ENCODE peak calls at places on chromosome 2, in five cellular contexts. A is PC-3, V is brain microvascular endothelial cell, W is psoas muscle, X is heart left ventricle. T is an unnamed sample.
A peak's percentile ranks its signal among the peaks of the same experiment; 100 is the strongest.

GRCh38 chr2:220814441-220814840 is 757.7 kb downstream of the EPHA4 start:
- DNase-seq in A (no peak), V (no peak), W (no peak), X (no peak), T (no peak)

GRCh38 chr2:239230318-239231052 is 170.3 kb downstream of the HDAC4 start:
- DNase-seq in A (no peak), V (no peak), W (no peak), X (no peak), T (no peak)

GRCh38 chr2:224570328-224570993 is 14.7 kb downstream of the CUL3 start:
- DNase-seq in A (no peak), V (no peak), W (no peak), X (peak; percentile 28), T (peak; percentile 59)

GRCh38 chr2:20539133-20539719 is 92.4 kb downstream of the RHOB start:
- DNase-seq in A (no peak), V (no peak), W (peak; percentile 63), X (no peak), T (peak; percentile 14)

GRCh38 chr2:240594511-240595380 is 8.2 kb downstream of the CAPN10 start:
- DNase-seq in A (no peak), V (no peak), W (peak; percentile 50), X (peak; percentile 18), T (no peak)

GRCh38 chr2:195580156-195580555 is 76.9 kb upstream of the SLC39A10 start:
- DNase-seq in A (no peak), V (no peak), W (no peak), X (no peak), T (no peak)

GRCh38 chr2:128635361-128635900 is 316.8 kb upstream of the HS6ST1 start:
- DNase-seq in A (no peak), V (no peak), W (no peak), X (no peak), T (no peak)

GRCh38 chr2:238669581-238670340 is 178.1 kb upstream of the TWIST2 start:
- DNase-seq in A (no peak), V (no peak), W (no peak), X (no peak), T (no peak)

GRCh38 chr2:147214900-147215299 is 629.9 kb upstream of the ACVR2A start:
- DNase-seq in A (no peak), V (no peak), W (no peak), X (no peak), T (no peak)

GRCh38 chr2:191301971-191302370 is 56.8 kb downstream of the MYO1B start:
- DNase-seq in A (no peak), V (no peak), W (no peak), X (no peak), T (no peak)

GRCh38 chr2:24883946-24884345 is 36.1 kb downstream of the ADCY3 start:
- DNase-seq in A (no peak), V (no peak), W (no peak), X (no peak), T (peak; percentile 54)

GRCh38 chr2:30421026-30421425 is 26.0 kb upstream of the LCLAT1 start:
- DNase-seq in A (no peak), V (no peak), W (no peak), X (no peak), T (no peak)

GRCh38 chr2:196961889-196962288 is 35.4 kb upstream of the PGAP1 start:
- DNase-seq in A (no peak), V (no peak), W (no peak), X (no peak), T (no peak)

GRCh38 chr2:29705636-29706035 is 215.8 kb downstream of the ALK start:
- DNase-seq in A (no peak), V (no peak), W (no peak), X (no peak), T (no peak)

GRCh38 chr2:33136570-33136969 is 189.8 kb downstream of the LTBP1 start:
- DNase-seq in A (no peak), V (no peak), W (no peak), X (no peak), T (peak; percentile 41)
- H3K4me3 ChIP-seq in A (peak overlapping the region; percentile 75), V (peak overlapping the region; percentile 88), W (peak overlapping the region; percentile 65), X (peak overlapping the region; percentile 48), T (peak overlapping the region; percentile 84)

GRCh38 chr2:215537621-215538020 is 101.8 kb upstream of the FN1 start:
- DNase-seq in A (peak; percentile 74), V (no peak), W (no peak), X (no peak), T (peak; percentile 88)
- TF ChIP-seq CTCF in A (peak; percentile 11), V (no peak), W (no peak), X (no peak), T (no peak)

GRCh38 chr2:235142588-235142987 is 190.8 kb downstream of the SH3BP4 start:
- DNase-seq in A (no peak), V (no peak), W (no peak), X (no peak), T (no peak)

GRCh38 chr2:235143789-235144188 is 192.0 kb downstream of the SH3BP4 start:
- DNase-seq in A (no peak), V (no peak), W (no peak), X (no peak), T (no peak)

GRCh38 chr2:235141411-235142128 is 189.8 kb downstream of the SH3BP4 start:
- DNase-seq in A (no peak), V (no peak), W (no peak), X (no peak), T (no peak)

GRCh38 chr2:235146206-235146605 is 194.4 kb downstream of the SH3BP4 start:
- DNase-seq in A (no peak), V (no peak), W (no peak), X (no peak), T (no peak)

DNA sequence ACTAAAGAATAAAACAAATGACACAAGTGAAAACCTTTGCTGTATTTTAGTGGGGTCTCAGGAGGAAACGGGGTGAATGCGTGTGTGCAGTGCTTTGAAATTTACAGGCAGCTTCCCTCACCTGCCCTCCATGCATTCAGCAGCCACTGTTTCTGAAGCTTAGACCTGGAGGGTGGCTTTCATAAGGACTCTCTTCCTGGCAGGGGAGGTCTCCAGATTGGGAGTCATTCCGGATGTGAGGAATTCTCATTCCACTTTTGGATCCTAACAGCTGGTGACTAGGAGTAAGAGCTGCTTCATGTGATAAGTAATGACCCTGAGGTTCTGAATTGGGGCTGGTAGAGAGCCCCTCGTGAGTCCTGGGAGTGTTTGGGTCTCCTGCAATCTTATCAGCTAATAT is 192.5 kb downstream of the SH3BP4 start:
- DNase-seq in A (no peak), V (no peak), W (no peak), X (no peak), T (no peak)
- H3K4me3 ChIP-seq in A (no peak overlapping the region), V (no peak overlapping the region), W (no peak overlapping the region), X (no peak overlapping the region), T (no peak overlapping the region)

GRCh38 chr2:10879624-10880585 is 31.8 kb upstream of the KCNF1 start:
- DNase-seq in A (no peak), V (no peak), W (no peak), X (no peak), T (no peak)
- TF ChIP-seq CTCF in A (peak; percentile 11), V (peak; percentile 6), W (no peak), X (no peak), T (no peak)

GRCh38 chr2:241598487-241598886 is 38.5 kb downstream of the THAP4 start:
- DNase-seq in A (peak; percentile 46), V (no peak), W (no peak), X (no peak), T (peak; percentile 18)
- H3K4me3 ChIP-seq in A (no peak overlapping the region), V (no peak overlapping the region), W (no peak overlapping the region), X (no peak overlapping the region), T (no peak overlapping the region)

GRCh38 chr2:236306825-236307540 is 42.8 kb upstream of the ASB18 start:
- DNase-seq in A (no peak), V (no peak), W (no peak), X (no peak), T (no peak)

GRCh38 chr2:236308855-236309668 is 44.9 kb upstream of the ASB18 start:
- DNase-seq in A (peak; percentile 73), V (no peak), W (no peak), X (no peak), T (no peak)

GRCh38 chr2:236305964-236306605 is 41.9 kb upstream of the ASB18 start:
- DNase-seq in A (no peak), V (no peak), W (no peak), X (no peak), T (no peak)

GRCh38 chr2:236311286-236311685 is 47.1 kb upstream of the ASB18 start:
- DNase-seq in A (no peak), V (no peak), W (no peak), X (no peak), T (no peak)

GRCh38 chr2:236309669-236310029 is 45.4 kb upstream of the ASB18 start:
- DNase-seq in A (no peak), V (no peak), W (no peak), X (no peak), T (peak; percentile 8)
- TF ChIP-seq CTCF in A (peak; percentile 82), V (peak; percentile 71), W (peak; percentile 44), X (peak; percentile 70), T (peak; percentile 39)

GRCh38 chr2:172739651-172740050 is 4.0 kb downstream of the RAPGEF4 start:
- DNase-seq in A (no peak), V (no peak), W (no peak), X (no peak), T (no peak)

GRCh38 chr2:172736419-172737174 is 952 bp downstream of the RAPGEF4 start:
- DNase-seq in A (no peak), V (no peak), W (no peak), X (no peak), T (no peak)

GRCh38 chr2:172743898-172744297 is 8.3 kb downstream of the RAPGEF4 start:
- DNase-seq in A (no peak), V (no peak), W (no peak), X (no peak), T (no peak)

GRCh38 chr2:172743143-172743542 is 7.5 kb downstream of the RAPGEF4 start:
- DNase-seq in A (no peak), V (peak; percentile 32), W (no peak), X (no peak), T (no peak)

GRCh38 chr2:172740871-172741270 is 5.2 kb downstream of the RAPGEF4 start:
- DNase-seq in A (no peak), V (no peak), W (no peak), X (no peak), T (no peak)
- H3K4me3 ChIP-seq in A (no peak overlapping the region), V (no peak overlapping the region), W (no peak overlapping the region), X (no peak overlapping the region), T (no peak overlapping the region)

DNA sequence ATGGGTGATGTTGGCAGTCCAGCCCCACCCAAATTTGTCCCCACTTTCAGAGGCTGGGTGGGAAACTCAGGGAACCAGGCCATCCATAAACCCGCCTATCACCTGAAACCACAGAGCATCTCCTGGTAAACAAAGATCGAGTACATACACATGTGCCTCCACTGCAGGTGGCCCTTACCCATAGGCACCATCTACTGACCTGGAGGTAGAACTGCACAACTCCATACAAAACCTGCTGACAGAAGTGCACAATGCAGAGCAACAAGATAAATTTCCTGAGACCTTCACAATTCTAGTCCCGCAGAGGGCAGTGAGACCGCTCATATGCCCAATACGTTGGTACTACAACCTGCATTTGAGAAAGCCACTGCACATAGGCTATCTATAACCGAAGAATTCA is 856.3 kb downstream of the SUCLG1 start:
- DNase-seq in A (no peak), V (no peak), W (no peak), X (no peak), T (no peak)
- TF ChIP-seq CTCF in A (peak; percentile 39), V (no peak), W (no peak), X (no peak), T (no peak)

GRCh38 chr2:160205511-160205910 is 5.4 kb upstream of the ITGB6 start:
- DNase-seq in A (peak; percentile 99), V (peak; percentile 95), W (peak; percentile 75), X (no peak), T (peak; percentile 89)
- H3K4me3 ChIP-seq in A (peak overlapping the region; percentile 41), V (peak overlapping the region; percentile 29), W (no peak overlapping the region), X (no peak overlapping the region), T (no peak overlapping the region)